ENCODE peak calls at places on chromosomes 13 and 19, in eight cellular contexts. T is coronary artery, O is GM13976, W is A549, G is IMR-90, H is body of pancreas, R is tibial nerve, U is progenitor cell of endocrine pancreas. I is an unnamed sample.

GRCh38 chr13:44930907-44931676 is 58.2 kb downstream of the NUFIP1 start:
- DNase-seq in U (no peak), R (no peak), W (no peak), T (no peak), H (peak), G (no peak), O (no peak), I (peak)

GRCh38 chr19:12773571-12773970 is 1.8 kb downstream of the HOOK2 start:
- DNase-seq in H (no peak), T (no peak), W (no peak), R (no peak), O (no peak), U (no peak), G (peak), I (no peak)

GRCh38 chr19:2422951-2423880 is 4.2 kb downstream of the TIMM13 start:
- DNase-seq in G (no peak), T (peak), H (peak), U (no peak), W (no peak), R (no peak), O (no peak), I (no peak)

GRCh38 chr13:97266734-97267417 is 44.7 kb downstream of the MBNL2 start:
- DNase-seq in H (no peak), U (no peak), G (no peak), T (no peak), W (no peak), R (no peak), O (no peak), I (peak)

GRCh38 chr19:16111909-16112752 is 442 bp downstream of the RAB8A start:
- DNase-seq in G (no peak), H (no peak), O (no peak), R (no peak), W (no peak), U (no peak), T (no peak), I (no peak)

GRCh38 chr19:752652-753517 is 2.0 kb downstream of the MISP start:
- DNase-seq in H (peak), R (peak), U (peak), O (no peak), T (no peak), G (peak), W (peak), I (peak)

GRCh38 chr19:41936416-41936850 is 8.2 kb upstream of the ERFL start:
- DNase-seq in G (no peak), O (no peak), W (no peak), H (no peak), U (no peak), R (no peak), T (no peak), I (no peak)

GRCh38 chr19:55365922-55366321 is 2.9 kb upstream of the GARIN5B start:
- DNase-seq in O (no peak), G (no peak), W (no peak), T (no peak), H (no peak), R (no peak), U (no peak), I (no peak)

GRCh38 chr13:25192489-25192888 is 20.4 kb upstream of the AMER2 start:
- DNase-seq in H (no peak), W (no peak), G (no peak), O (no peak), T (no peak), U (no peak), R (no peak), I (no peak)

GRCh38 chr19:33789344-33789743 is 7.3 kb upstream of the KCTD15 start:
- DNase-seq in O (no peak), H (no peak), U (no peak), R (no peak), T (no peak), W (no peak), G (no peak), I (no peak)

DNA sequence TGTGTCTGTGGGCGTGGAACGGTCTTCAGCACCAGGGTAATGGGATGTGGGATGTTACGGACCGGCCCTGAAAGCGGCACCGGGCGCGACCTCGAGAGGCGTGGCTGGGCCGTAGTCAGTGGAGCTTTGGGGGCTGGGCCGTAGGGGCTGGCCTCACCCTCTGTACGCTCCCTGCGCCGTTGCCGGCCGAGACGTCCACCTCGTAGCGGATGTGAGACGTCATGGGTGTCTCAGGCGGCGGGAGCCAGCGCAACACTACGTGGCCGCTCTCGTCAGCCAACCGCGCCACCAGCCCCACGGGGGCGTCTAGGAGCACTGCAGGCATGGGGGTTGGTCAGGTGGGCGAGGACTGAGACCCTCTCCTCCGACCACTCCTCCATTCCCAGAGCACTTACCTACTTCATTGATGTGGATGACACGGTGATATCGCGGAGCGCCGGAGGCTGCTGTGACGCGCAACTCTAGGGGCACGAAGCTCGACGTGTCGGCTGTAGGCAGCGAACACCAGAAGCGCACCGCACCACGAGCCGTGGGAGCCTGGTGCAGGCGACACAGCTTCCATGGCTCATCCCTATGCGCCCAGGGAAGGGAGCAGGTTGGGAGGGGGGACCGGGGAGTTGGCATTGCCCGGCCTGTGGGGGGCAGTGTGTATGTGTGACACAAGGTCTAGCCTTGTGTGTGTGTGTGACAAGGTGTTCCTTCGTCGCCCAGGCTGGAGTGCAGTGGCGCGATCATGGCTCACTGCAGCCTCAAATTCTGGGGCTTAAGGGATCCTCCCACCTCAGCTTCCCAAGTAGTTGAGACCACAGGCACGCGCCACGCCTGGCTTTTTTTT is 2.4 kb downstream of the EPOR start:
- DNase-seq in U (peak), O (peak), R (peak), H (peak), W (peak), G (peak), T (no peak), I (peak)
- TF ChIP-seq CTCF in U (no peak), O (peak), R (no peak), H (no peak), W (peak), G (peak), T (no peak), I (no peak)

DNA sequence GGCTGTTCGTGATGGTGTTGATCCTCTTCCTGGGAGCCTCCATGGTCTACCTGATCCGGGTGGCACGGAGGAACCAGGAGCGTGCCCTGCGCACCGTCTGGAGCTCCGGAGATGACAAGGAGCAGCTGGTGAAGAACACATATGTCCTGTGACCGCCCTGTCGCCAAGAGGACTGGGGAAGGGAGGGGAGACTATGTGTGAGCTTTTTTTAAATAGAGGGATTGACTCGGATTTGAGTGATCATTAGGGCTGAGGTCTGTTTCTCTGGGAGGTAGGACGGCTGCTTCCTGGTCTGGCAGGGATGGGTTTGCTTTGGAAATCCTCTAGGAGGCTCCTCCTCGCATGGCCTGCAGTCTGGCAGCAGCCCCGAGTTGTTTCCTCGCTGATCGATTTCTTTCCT is 12.2 kb upstream of the C19orf33 start:
- DNase-seq in T (no peak), W (no peak), G (no peak), U (no peak), R (no peak), O (no peak), H (no peak), I (no peak)
- TF ChIP-seq CTCF in T (no peak), W (no peak), G (peak), U (no peak), R (no peak), O (no peak), H (no peak), I (no peak)

GRCh38 chr13:72808917-72809500 is 27.1 kb downstream of the PIBF1 start:
- DNase-seq in T (no peak), U (no peak), H (no peak), G (peak), O (peak), W (no peak), R (no peak), I (peak)
- TF ChIP-seq CTCF in T (no peak), U (peak), H (peak), G (peak), O (no peak), W (peak), R (no peak), I (peak)

GRCh38 chr13:96020941-96021340 is 32.3 kb downstream of the UGGT2 start:
- DNase-seq in G (no peak), U (no peak), H (peak), W (no peak), O (no peak), T (no peak), R (no peak), I (no peak)

GRCh38 chr13:96025283-96025682 is 27.9 kb downstream of the UGGT2 start:
- DNase-seq in H (no peak), R (no peak), O (no peak), W (no peak), U (no peak), G (no peak), T (no peak), I (no peak)

GRCh38 chr13:96018135-96018534 is 35.1 kb downstream of the UGGT2 start:
- DNase-seq in O (no peak), H (no peak), R (no peak), U (no peak), G (no peak), W (no peak), T (no peak), I (no peak)

DNA sequence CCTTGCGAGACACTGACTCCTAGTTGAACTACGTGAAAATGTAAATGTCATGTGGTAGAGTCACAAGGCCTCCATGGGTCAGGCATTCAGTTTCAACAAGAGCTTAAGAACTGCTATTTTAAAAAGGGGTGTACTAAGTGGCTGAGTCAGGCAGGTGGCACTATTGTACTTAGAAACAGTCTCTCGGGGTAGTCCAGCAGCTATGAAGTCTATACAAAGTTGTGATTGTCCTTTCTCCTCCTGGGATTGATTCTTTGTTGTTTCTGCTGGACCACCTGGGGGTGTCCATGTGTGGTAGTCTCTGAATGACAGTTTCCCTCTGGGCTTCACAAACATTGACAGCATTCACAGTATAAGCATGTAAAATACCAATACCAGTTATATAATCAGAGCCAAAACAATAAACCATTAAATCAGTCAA is 33.0 kb downstream of the UGGT2 start:
- DNase-seq in O (peak), U (no peak), H (peak), W (peak), R (peak), G (peak), T (no peak), I (peak)
- TF ChIP-seq CTCF in O (peak), U (peak), H (peak), W (peak), R (peak), G (peak), T (no peak), I (peak)

GRCh38 chr13:113724780-113725315 is 34.2 kb upstream of the TMEM255B start:
- DNase-seq in O (peak), T (no peak), G (peak), R (peak), U (peak), W (peak), H (peak), I (peak)
- TF ChIP-seq CTCF in O (peak), T (peak), G (peak), R (peak), U (peak), W (peak), H (peak), I (peak)

GRCh38 chr19:32630338-32630737 is 44.6 kb downstream of the ANKRD27 start:
- DNase-seq in G (no peak), H (no peak), U (no peak), R (no peak), T (no peak), W (no peak), O (no peak), I (no peak)
- TF ChIP-seq CTCF in G (no peak), H (no peak), U (no peak), R (no peak), T (no peak), W (no peak), O (no peak), I (no peak)

I was measured in astrocyte of the spinal cord.